ENCODE peak calls at places on chromosomes 5 and 9, in seven cellular contexts. M is Panc1, H is mammary epithelial cell, N is cardiac muscle cell, X is psoas muscle, D is ovary, B is HCT116. Q is an unnamed sample.

GRCh38 chr5:126516133-126516532 is 78.9 kb downstream of the ALDH7A1 start:
- DNase-seq in M (no peak), H (peak; percentile 72), N (peak; percentile 15), X (no peak), D (no peak), B (no peak), Q (no peak)

GRCh38 chr5:74272831-74273545 is 367.5 kb downstream of the ENC1 start:
- DNase-seq in M (no peak), H (no peak), N (no peak), X (no peak), D (no peak), B (no peak), Q (no peak)

GRCh38 chr5:87210076-87210475 is 57.6 kb upstream of the RASA1 start:
- DNase-seq in M (no peak), H (no peak), N (no peak), X (no peak), D (no peak), B (no peak), Q (no peak)

GRCh38 chr9:4741365-4742031 is 496 bp upstream of the AK3 start:
- DNase-seq in M (no peak), H (peak; percentile 29), N (peak; percentile 54), X (no peak), D (no peak), B (no peak), Q (peak; percentile 56)

GRCh38 chr5:93191016-93191415 is 390.0 kb downstream of the NR2F1-AS1 start:
- DNase-seq in M (no peak), H (no peak), N (no peak), X (no peak), D (no peak), B (no peak), Q (no peak)

GRCh38 chr5:125424374-125424773 is 677.9 kb upstream of the ZNF608 start:
- DNase-seq in M (no peak), H (no peak), N (peak; percentile 51), X (no peak), D (no peak), B (no peak), Q (no peak)

GRCh38 chr9:114906922-114907571 is 23.3 kb downstream of the TNFSF8 start:
- DNase-seq in M (no peak), H (peak; percentile 48), N (peak; percentile 58), X (no peak), D (no peak), B (peak; percentile 38), Q (no peak)

GRCh38 chr5:67182406-67182805 is 14.2 kb downstream of the CD180 start:
- DNase-seq in M (no peak), H (peak; percentile 79), N (peak; percentile 17), X (peak; percentile 79), D (peak; percentile 60), B (no peak), Q (no peak)

GRCh38 chr5:179227578-179228311 is 117.5 kb downstream of the ADAMTS2 start:
- DNase-seq in M (no peak), H (no peak), N (no peak), X (peak; percentile 55), D (peak; percentile 63), B (no peak), Q (no peak)

GRCh38 chr9:21570643-21571275 is 88.6 kb upstream of the IFNE start:
- DNase-seq in M (no peak), H (no peak), N (no peak), X (no peak), D (no peak), B (no peak), Q (no peak)

GRCh38 chr5:118029807-118030206 is 958.5 kb downstream of the DTWD2 start:
- DNase-seq in M (no peak), H (no peak), N (no peak), X (no peak), D (no peak), B (no peak), Q (no peak)

DNA sequence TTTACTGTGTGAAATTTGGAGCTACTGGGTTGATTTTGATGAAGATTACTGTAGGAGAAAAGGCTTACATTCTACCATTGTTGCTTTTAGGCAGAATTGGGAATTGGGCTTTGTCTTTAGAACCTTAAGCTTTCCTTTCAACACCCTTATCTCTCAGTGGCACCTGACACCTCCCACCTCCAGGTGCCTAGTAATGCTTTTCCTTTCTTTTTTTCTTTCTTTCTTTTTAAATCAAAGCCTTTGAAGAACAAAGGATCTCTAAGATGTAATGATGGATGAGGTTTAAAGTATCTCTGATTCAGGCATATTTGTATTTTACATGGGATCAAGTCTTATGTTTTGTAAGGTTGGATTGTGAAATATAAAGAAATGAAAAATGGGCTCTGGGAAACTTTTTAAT is 2.9 kb upstream of the ADGRV1 start:
- DNase-seq in M (no peak), H (no peak), N (no peak), X (no peak), D (no peak), B (no peak), Q (no peak)
- H3K27me3 ChIP-seq in M (peaks cover 54% of the 10 kb centered on the region), H (peaks cover 9% of the 10 kb centered on the region), N (peaks cover 28% of the 10 kb centered on the region), X (peaks cover 18% of the 10 kb centered on the region), D (no peaks in the 10 kb centered on the region), B (no peaks in the 10 kb centered on the region), Q (no peaks in the 10 kb centered on the region)

DNA sequence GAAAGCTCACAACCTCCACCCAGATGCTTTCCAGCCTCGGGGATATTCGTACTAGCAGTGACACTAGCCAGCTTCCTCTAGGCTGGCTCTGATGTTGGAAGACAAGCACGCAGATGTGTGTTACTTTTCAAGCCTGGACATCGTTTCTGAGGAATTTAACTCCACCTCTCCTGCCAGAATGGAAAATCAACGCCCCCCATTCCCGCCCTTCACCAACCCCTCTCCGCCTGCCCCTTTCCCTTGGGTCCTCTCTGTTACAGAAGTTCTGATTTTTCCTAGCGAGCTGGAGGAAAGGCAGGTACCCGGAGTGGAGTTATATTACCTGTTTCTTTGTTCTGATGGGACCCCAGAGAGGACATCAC is 543 bp upstream of the NNT start:
- DNase-seq in M (no peak), H (peak; percentile 47), N (peak; percentile 77), X (peak; percentile 42), D (peak; percentile 41), B (no peak), Q (no peak)
- TF ChIP-seq CTCF in M (no peak), H (no peak), N (no peak), X (no peak), D (no peak), B (no peak), Q (no peak)

DNA sequence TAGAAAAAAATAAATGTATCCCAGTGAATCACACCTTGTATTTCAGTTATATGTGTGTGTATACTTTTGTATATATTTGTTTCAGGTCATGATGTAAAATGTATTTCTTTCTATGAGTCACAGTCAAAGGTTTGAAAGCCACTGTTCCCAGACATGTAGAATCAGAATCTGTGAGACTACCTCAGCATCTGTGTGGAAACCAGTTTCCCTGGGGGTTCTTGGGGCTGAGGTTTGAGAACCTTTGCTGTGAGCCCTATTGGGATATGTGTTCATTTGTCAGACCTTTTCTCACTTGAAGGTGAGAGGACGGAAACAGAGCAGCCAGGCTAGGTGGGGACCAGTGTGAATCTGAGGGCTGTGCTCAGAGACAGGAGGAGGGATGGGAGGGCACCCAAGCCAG is 78.7 kb upstream of the SAP30L start:
- DNase-seq in M (no peak), H (peak; percentile 90), N (no peak), X (no peak), D (no peak), B (no peak), Q (no peak)
- H3K4me1 ChIP-seq in M (peaks cover 18% of the 10 kb centered on the region), H (peaks cover 76% of the 10 kb centered on the region), N (no peaks in the 10 kb centered on the region), X (peaks cover 12% of the 10 kb centered on the region), D (peaks cover 11% of the 10 kb centered on the region), B (peaks cover 54% of the 10 kb centered on the region), Q (peaks cover 4% of the 10 kb centered on the region)

GRCh38 chr9:98795970-98796363 is 388 bp downstream of the ANKS6 start:
- DNase-seq in M (no peak), H (no peak), N (peak; percentile 42), X (peak; percentile 63), D (peak; percentile 59), B (no peak), Q (peak; percentile 48)
- H3K27me3 ChIP-seq in M (no peaks in the 10 kb centered on the region), H (no peaks in the 10 kb centered on the region), N (no peaks in the 10 kb centered on the region), X (peaks cover 2% of the 10 kb centered on the region), D (no peaks in the 10 kb centered on the region), B (no peaks in the 10 kb centered on the region), Q (no peaks in the 10 kb centered on the region)

GRCh38 chr5:136906545-136906944 is 541.2 kb upstream of the TRPC7 start:
- DNase-seq in M (no peak), H (peak; percentile 73), N (no peak), X (no peak), D (no peak), B (no peak), Q (no peak)
- TF ChIP-seq CTCF in M (no peak), H (no peak), N (no peak), X (no peak), D (no peak), B (no peak), Q (no peak)

GRCh38 chr9:132990781-132991180 is 12.3 kb downstream of the GFI1B start:
- DNase-seq in M (no peak), H (no peak), N (no peak), X (no peak), D (no peak), B (no peak), Q (no peak)
- H3K4me1 ChIP-seq in M (no peaks in the 10 kb centered on the region), H (peaks cover 15% of the 10 kb centered on the region), N (no peaks in the 10 kb centered on the region), X (peaks cover 4% of the 10 kb centered on the region), D (no peaks in the 10 kb centered on the region), B (no peaks in the 10 kb centered on the region), Q (no peaks in the 10 kb centered on the region)

DNA sequence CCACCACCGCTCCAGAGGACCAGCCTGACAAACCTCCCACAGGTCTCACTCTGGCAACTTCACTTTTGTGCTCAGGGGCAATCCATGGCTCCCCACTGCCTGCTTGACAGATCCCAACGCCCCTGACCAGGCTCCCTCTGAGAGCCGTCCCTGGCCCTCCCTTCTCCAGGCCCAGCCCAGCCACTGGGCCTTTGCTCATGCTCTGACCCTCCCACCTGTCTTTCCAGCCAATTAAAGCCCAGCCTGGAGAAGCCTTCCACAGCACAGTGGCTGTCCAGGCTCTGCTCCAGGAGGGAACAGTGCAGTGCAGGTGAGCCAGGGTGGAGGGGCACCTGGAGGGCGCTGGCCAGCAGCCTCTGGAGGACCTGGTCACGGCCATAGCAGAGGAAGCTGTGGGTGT is 3.3 kb downstream of the ENTPD2 start:
- DNase-seq in M (no peak), H (no peak), N (no peak), X (no peak), D (no peak), B (no peak), Q (no peak)
- H3K27me3 ChIP-seq in M (no peaks in the 10 kb centered on the region), H (no peaks in the 10 kb centered on the region), N (peaks cover 87% of the 10 kb centered on the region), X (peaks cover 33% of the 10 kb centered on the region), D (peaks cover 6% of the 10 kb centered on the region), B (no peaks in the 10 kb centered on the region), Q (no peaks in the 10 kb centered on the region)